ENCODE peak calls at places on chromosomes 16 and 17, in six cellular contexts. H, K, S, J, G and O are unnamed samples. For H3K9me3 and H3K4me1, the result is how much of the 10 kb centered on the place peaks cover.

GRCh38 chr16:86072328-86073102 is 173.6 kb downstream of the IRF8 start:
- DNase-seq in J (peak), S (peak), K (peak), G (peak), H (peak), O (no peak)

GRCh38 chr16:4313563-4314531 is 2.0 kb upstream of the GLIS2 start:
- DNase-seq in S (no peak), K (peak), H (no peak), J (peak), G (no peak), O (no peak)

GRCh38 chr17:82718986-82719685 is 2.6 kb downstream of the FN3KRP start:
- DNase-seq in H (no peak), J (no peak), S (no peak), G (no peak), K (no peak), O (no peak)

GRCh38 chr17:64154321-64155089 is 24.6 kb upstream of the ERN1 start:
- DNase-seq in K (no peak), S (no peak), G (no peak), H (no peak), J (no peak), O (no peak)

GRCh38 chr17:10613775-10614513 is 43.2 kb downstream of the MYH3 start:
- DNase-seq in K (no peak), S (no peak), H (no peak), J (no peak), G (no peak), O (no peak)

GRCh38 chr16:79283578-79283977 is 317.0 kb downstream of the MAF start:
- DNase-seq in K (no peak), J (no peak), H (no peak), S (no peak), G (no peak), O (no peak)

GRCh38 chr16:71360378-71360777 is 1.9 kb downstream of the CALB2 start:
- DNase-seq in S (no peak), K (no peak), G (no peak), H (no peak), J (peak), O (no peak)

GRCh38 chr17:17682293-17682736 is 1.1 kb downstream of the RAI1 start:
- DNase-seq in H (no peak), K (no peak), S (no peak), J (peak), G (no peak), O (peak)

GRCh38 chr16:72621651-72622050 is 426.3 kb downstream of the ZFHX3 start:
- DNase-seq in H (no peak), K (no peak), J (no peak), G (no peak), S (no peak), O (no peak)

GRCh38 chr16:68902376-68903345 is 59.3 kb downstream of the TANGO6 start:
- DNase-seq in H (no peak), K (no peak), S (no peak), J (peak), G (peak), O (no peak)

GRCh38 chr17:34781071-34781470 is 180.2 kb downstream of the CCT6B start:
- DNase-seq in K (no peak), S (no peak), H (no peak), G (no peak), J (no peak), O (no peak)

GRCh38 chr16:17474572-17474971 is 3.8 kb upstream of the XYLT1 start:
- DNase-seq in S (no peak), K (no peak), J (no peak), H (peak), G (no peak), O (no peak)

GRCh38 chr17:31565652-31566051 is 174.2 kb downstream of the RAB11FIP4 start:
- DNase-seq in J (no peak), K (no peak), G (no peak), H (no peak), S (no peak), O (no peak)

GRCh38 chr17:78746263-78746948 is 35.7 kb downstream of the CYTH1 start:
- DNase-seq in K (no peak), S (no peak), G (no peak), J (no peak), H (no peak), O (no peak)

GRCh38 chr17:50264263-50265113 is 9.8 kb upstream of the TMEM92 start:
- DNase-seq in G (no peak), J (no peak), S (peak), H (no peak), K (peak), O (no peak)

GRCh38 chr17:65294184-65294719 is 157.1 kb downstream of the RGS9 start:
- DNase-seq in G (peak), K (peak), S (no peak), H (peak), J (peak), O (peak)

GRCh38 chr17:36527851-36528250 is 6.8 kb downstream of the MYO19 start:
- DNase-seq in J (no peak), K (peak), H (peak), G (no peak), S (no peak), O (no peak)

GRCh38 chr17:2215616-2216364 is 87.8 kb downstream of the SMG6 start:
- DNase-seq in H (peak), G (no peak), K (peak), J (no peak), S (no peak), O (peak)

GRCh38 chr17:43020030-43020621 is 2.1 kb downstream of the VAT1 start:
- DNase-seq in H (no peak), G (no peak), S (no peak), J (no peak), K (no peak), O (no peak)

GRCh38 chr17:8120520-8121443 is 2.5 kb upstream of the ALOXE3 start:
- DNase-seq in K (peak), S (peak), G (peak), H (no peak), J (peak), O (peak)

GRCh38 chr16:66574081-66574480 is 5.2 kb upstream of the CMTM2 start:
- DNase-seq in G (no peak), J (no peak), S (no peak), K (no peak), H (no peak), O (no peak)

GRCh38 chr17:37490638-37491614 is 1.2 kb downstream of the DUSP14 start:
- DNase-seq in H (peak), K (peak), J (peak), S (peak), G (peak), O (no peak)

GRCh38 chr17:76048025-76048605 is 21.0 kb upstream of the EVPL start:
- DNase-seq in G (no peak), K (no peak), J (no peak), H (no peak), S (no peak), O (no peak)

GRCh38 chr17:27525316-27525715 is 69.1 kb downstream of the KSR1 start:
- DNase-seq in H (no peak), S (no peak), K (no peak), J (no peak), G (no peak), O (no peak)

GRCh38 chr16:85974428-85975375 is 75.7 kb downstream of the IRF8 start:
- DNase-seq in G (no peak), S (no peak), K (no peak), H (no peak), J (no peak), O (no peak)

GRCh38 chr16:78505544-78506371 is 406.3 kb downstream of the WWOX start:
- DNase-seq in S (no peak), K (peak), J (no peak), H (peak), G (no peak), O (no peak)

GRCh38 chr16:46830417-46830901 is 521 bp downstream of the C16orf87 start:
- DNase-seq in J (no peak), S (no peak), K (no peak), G (peak), H (no peak), O (peak)

DNA sequence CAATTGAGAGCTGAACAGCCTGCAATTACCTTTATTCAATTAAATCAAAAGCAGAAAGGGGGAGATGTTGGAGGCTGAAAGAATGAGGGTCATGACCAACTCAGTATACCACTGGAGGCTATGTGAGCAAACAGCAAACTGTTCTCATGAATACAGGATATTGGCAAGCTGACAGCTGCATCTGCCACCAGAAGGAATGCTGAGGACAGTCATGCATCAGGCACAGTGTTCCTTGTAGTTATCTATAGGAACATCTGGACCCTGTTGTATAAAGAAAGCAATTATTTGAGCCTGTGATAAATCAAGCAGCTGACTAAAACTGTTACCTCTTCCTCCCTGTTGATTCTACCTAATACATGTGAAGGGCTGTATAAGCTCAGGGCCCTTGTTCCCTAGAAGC is 2064.6 kb downstream of the TP53TG3F start:
- DNase-seq in J (no peak), H (no peak), K (no peak), S (no peak), G (no peak), O (no peak)
- H3K9me3 ChIP-seq in J (under half), H (under half), K (under half), S (under half), G (under half), O (under half)

DNA sequence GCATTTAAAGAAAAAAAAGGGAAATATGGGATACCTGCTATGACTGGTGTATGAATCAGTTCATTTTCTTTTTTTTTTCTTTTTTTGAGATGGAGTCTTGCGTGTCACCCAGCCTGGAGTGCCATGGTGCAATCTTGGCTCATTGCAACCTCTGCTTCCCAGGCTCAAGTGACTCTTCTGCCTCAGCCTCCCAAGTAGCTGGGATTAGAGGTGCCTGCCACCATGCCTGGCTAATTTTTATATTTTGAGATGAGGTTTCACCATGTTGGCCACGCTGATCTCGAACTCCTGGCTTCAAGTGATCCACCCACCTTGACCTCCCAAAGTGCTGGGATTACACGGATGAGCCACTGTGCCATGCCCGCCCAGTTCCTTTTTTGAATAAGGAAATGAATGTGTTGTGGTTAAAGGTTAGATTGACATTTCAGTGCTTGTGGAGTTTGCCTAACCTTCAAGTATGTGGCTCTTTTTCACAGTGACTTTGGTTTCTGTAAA is 7.7 kb downstream of the HAPSTR1 start:
- DNase-seq in G (no peak), H (no peak), S (no peak), J (no peak), K (no peak), O (no peak)
- H3K4me1 ChIP-seq in G (under half), H (half or more), S (half or more), J (half or more), K (under half), O (half or more)

GRCh38 chr16:84139628-84140258 is 5.2 kb downstream of the HSDL1 start:
- DNase-seq in S (no peak), K (no peak), J (no peak), H (no peak), G (no peak), O (no peak)

GRCh38 chr16:84137287-84137686 is 7.7 kb downstream of the HSDL1 start:
- DNase-seq in S (no peak), K (no peak), G (no peak), H (no peak), J (no peak), O (no peak)

GRCh38 chr16:84137769-84138357 is 7.1 kb downstream of the HSDL1 start:
- DNase-seq in S (no peak), H (no peak), K (no peak), G (no peak), J (no peak), O (no peak)

GRCh38 chr16:84138824-84139627 is 6.0 kb downstream of the HSDL1 start:
- DNase-seq in J (no peak), G (no peak), K (no peak), H (no peak), S (no peak), O (no peak)

GRCh38 chr16:84138500-84138823 is 6.5 kb downstream of the HSDL1 start:
- DNase-seq in K (no peak), G (no peak), J (no peak), S (no peak), H (no peak), O (no peak)
- H3K27ac ChIP-seq in K (no peak), G (no peak), J (no peak), S (no peak), H (peak), O (peak)

DNA sequence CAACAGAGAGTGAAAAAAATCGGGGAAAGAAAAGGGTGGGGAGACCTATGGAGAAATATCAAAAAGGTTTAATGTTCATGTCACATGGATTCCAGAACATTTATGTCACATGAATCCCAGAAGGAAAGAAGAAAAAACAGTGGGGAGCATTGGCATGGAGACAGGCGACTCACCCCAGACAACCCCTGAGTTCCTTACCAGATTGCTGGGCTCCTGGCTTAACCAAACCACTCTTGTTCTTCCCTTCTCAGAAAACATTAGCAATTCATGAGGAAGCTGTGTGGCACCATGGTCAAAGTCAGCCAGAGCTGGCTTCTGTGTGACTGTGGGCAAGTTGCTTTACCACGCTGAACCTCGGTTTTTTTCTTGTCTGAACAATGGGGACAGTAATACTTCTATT is 49.6 kb upstream of the CLEC19A start:
- DNase-seq in H (no peak), S (no peak), G (no peak), K (no peak), J (no peak), O (no peak)
- H3K9me3 ChIP-seq in H (under half), S (under half), G (under half), K (under half), J (under half), O (under half)

DNA sequence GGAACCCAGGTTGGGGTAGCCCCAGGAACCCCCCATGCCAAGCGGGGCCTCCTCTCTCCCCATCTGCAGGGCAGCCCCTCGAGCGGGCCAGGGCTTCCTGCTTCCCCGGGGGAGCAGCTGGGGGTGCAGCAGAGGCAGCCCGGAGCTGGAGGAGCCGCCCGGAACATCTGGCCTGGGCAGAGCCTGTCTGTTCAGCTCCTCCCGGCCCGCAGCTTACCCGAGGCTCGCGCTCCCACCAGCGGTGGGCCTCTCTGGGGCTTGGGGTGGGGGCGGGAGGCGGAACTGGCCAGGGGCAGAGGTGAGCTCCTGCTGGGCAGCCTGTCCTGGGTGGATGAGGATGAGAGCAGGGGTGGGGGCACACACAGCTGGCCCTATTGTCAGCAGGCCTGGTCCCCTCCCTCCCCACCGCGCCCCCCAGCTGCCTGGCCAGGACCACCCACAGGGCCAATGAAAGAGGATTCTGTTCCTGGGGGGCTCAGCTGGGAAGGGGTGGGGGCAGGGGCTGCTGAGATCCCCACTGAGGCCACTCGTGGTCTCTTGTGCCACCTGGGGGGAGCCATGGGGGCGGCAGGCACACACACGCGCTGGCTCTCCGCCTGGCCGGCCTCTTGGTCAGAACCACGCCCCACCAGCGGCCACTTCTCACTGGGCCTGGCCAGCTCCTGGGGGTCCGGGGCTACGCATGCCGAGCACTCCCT is 34.7 kb downstream of the BAHCC1 start:
- DNase-seq in H (no peak), J (no peak), S (no peak), G (peak), K (peak), O (no peak)
- H3K4me1 ChIP-seq in H (half or more), J (half or more), S (under half), G (under half), K (under half), O (under half)